ENCODE peak calls at places on chromosomes 16 and 17, in four cellular contexts. One of them, this sample, is unnamed.

GRCh38 chr16:56950881-56951771 is 10.6 kb upstream of the CETP start:
- DNase-seq in NCI-H2081: no peak
- DNase-seq in activated naive CD4-positive, alpha-beta T cell treated with anti-CD3 and anti-CD28 coated beads for 36 hours: peak
- DNase-seq in IMR-90: peak
- DNase-seq in this sample: peak

GRCh38 chr16:67892899-67893790 is at the start of gene PSKH1:
- DNase-seq in NCI-H2081: peak
- DNase-seq in activated naive CD4-positive, alpha-beta T cell treated with anti-CD3 and anti-CD28 coated beads for 36 hours: peak
- DNase-seq in IMR-90: peak
- DNase-seq in this sample: peak

GRCh38 chr17:76138234-76138895 is 2.7 kb downstream of the FOXJ1 start:
- DNase-seq in NCI-H2081: peak
- DNase-seq in activated naive CD4-positive, alpha-beta T cell treated with anti-CD3 and anti-CD28 coated beads for 36 hours: no peak
- DNase-seq in IMR-90: no peak
- DNase-seq in this sample: no peak

GRCh38 chr16:73847090-73847489 is 449.5 kb upstream of the PSMD7 start:
- DNase-seq in NCI-H2081: no peak
- DNase-seq in activated naive CD4-positive, alpha-beta T cell treated with anti-CD3 and anti-CD28 coated beads for 36 hours: peak
- DNase-seq in IMR-90: no peak
- DNase-seq in this sample: no peak

GRCh38 chr16:61007694-61008093 is 1028.5 kb downstream of the CDH8 start:
- DNase-seq in NCI-H2081: no peak
- DNase-seq in activated naive CD4-positive, alpha-beta T cell treated with anti-CD3 and anti-CD28 coated beads for 36 hours: no peak
- DNase-seq in IMR-90: no peak
- DNase-seq in this sample: no peak

GRCh38 chr17:80942360-80943345 is 49.0 kb upstream of the CHMP6 start:
- DNase-seq in NCI-H2081: no peak
- DNase-seq in activated naive CD4-positive, alpha-beta T cell treated with anti-CD3 and anti-CD28 coated beads for 36 hours: no peak
- DNase-seq in IMR-90: peak
- DNase-seq in this sample: peak

GRCh38 chr16:410516-411178 is 9.0 kb downstream of the DECR2 start:
- DNase-seq in NCI-H2081: no peak
- DNase-seq in activated naive CD4-positive, alpha-beta T cell treated with anti-CD3 and anti-CD28 coated beads for 36 hours: no peak
- DNase-seq in IMR-90: no peak
- DNase-seq in this sample: no peak

GRCh38 chr16:593406-593805 is 3.5 kb downstream of the RAB40C start:
- DNase-seq in NCI-H2081: no peak
- DNase-seq in activated naive CD4-positive, alpha-beta T cell treated with anti-CD3 and anti-CD28 coated beads for 36 hours: no peak
- DNase-seq in IMR-90: no peak
- DNase-seq in this sample: no peak

GRCh38 chr16:30184430-30185140 is 1.2 kb downstream of the CORO1A start:
- DNase-seq in NCI-H2081: peak
- DNase-seq in activated naive CD4-positive, alpha-beta T cell treated with anti-CD3 and anti-CD28 coated beads for 36 hours: peak
- DNase-seq in IMR-90: no peak
- DNase-seq in this sample: no peak

GRCh38 chr16:27991876-27992275 is 71.6 kb downstream of the GSG1L start:
- DNase-seq in NCI-H2081: no peak
- DNase-seq in activated naive CD4-positive, alpha-beta T cell treated with anti-CD3 and anti-CD28 coated beads for 36 hours: no peak
- DNase-seq in IMR-90: no peak
- DNase-seq in this sample: no peak

GRCh38 chr17:11628374-11628773 is 30.1 kb downstream of the DNAH9 start:
- DNase-seq in NCI-H2081: no peak
- DNase-seq in activated naive CD4-positive, alpha-beta T cell treated with anti-CD3 and anti-CD28 coated beads for 36 hours: no peak
- DNase-seq in IMR-90: no peak
- DNase-seq in this sample: no peak